ENCODE peak calls at places on chromosomes 4 and X, in eight cellular contexts. N is neural crest cell; F is HuH-7; A is A549; Q is EL; C is activated naive CD8-positive, alpha-beta T cell treated with anti-CD3 and anti-CD28 coated beads, Interleukin-2, amount 50 U/mL, for 24 hours; B is HT1080; W is fibroblast of mammary gland. E is an unnamed sample.
A peak's percentile ranks its signal among the peaks of the same experiment; 100 is the strongest.

GRCh38 chr4:147430111-147430510 is 50.8 kb upstream of the EDNRA start:
- DNase-seq in N (no peak), F (no peak), A (no peak), Q (no peak), C (no peak), B (no peak), W (peak; percentile 12), E (no peak)

GRCh38 chr4:173448919-173449641 is 50.2 kb upstream of the SCRG1 start:
- DNase-seq in N (no peak), F (no peak), A (no peak), Q (no peak), C (no peak), B (no peak), W (no peak), E (no peak)

GRCh38 chr4:23881674-23882337 is 8.0 kb downstream of the PPARGC1A start:
- DNase-seq in N (no peak), F (no peak), A (no peak), Q (no peak), C (no peak), B (no peak), W (no peak), E (no peak)

GRCh38 chr4:123349401-123350190 is 47.0 kb upstream of the SPRY1 start:
- DNase-seq in N (no peak), F (no peak), A (no peak), Q (no peak), C (no peak), B (no peak), W (no peak), E (no peak)

GRCh38 chrX:118884552-118885138 is 61.0 kb downstream of the ZCCHC12 start:
- DNase-seq in N (no peak), F (peak; percentile 34), A (no peak), Q (peak; percentile 2), C (no peak), B (no peak), W (no peak), E (no peak)

GRCh38 chr4:161419822-161420221 is 744.0 kb downstream of the FSTL5 start:
- DNase-seq in N (no peak), F (no peak), A (no peak), Q (no peak), C (no peak), B (peak; percentile 26), W (no peak), E (no peak)

GRCh38 chr4:138507527-138507926 is 265.4 kb upstream of the SLC7A11 start:
- DNase-seq in N (no peak), F (no peak), A (no peak), Q (peak; percentile 65), C (no peak), B (no peak), W (peak; percentile 23), E (no peak)

GRCh38 chr4:88077911-88078310 is 70.5 kb downstream of the PKD2 start:
- DNase-seq in N (no peak), F (no peak), A (no peak), Q (no peak), C (no peak), B (no peak), W (peak; percentile 8), E (no peak)

GRCh38 chr4:99402765-99403164 is 32.4 kb downstream of the ADH7 start:
- DNase-seq in N (no peak), F (no peak), A (no peak), Q (no peak), C (no peak), B (no peak), W (no peak), E (no peak)

GRCh38 chrX:44039556-44039955 is 66.4 kb upstream of the NDP start:
- DNase-seq in N (no peak), F (no peak), A (no peak), Q (no peak), C (no peak), B (no peak), W (no peak), E (no peak)

GRCh38 chr4:100428051-100428450 is 89.8 kb downstream of the EMCN start:
- DNase-seq in N (no peak), F (no peak), A (no peak), Q (peak; percentile 35), C (no peak), B (peak; percentile 96), W (peak; percentile 83), E (no peak)

GRCh38 chrX:42615161-42615563 is 162.8 kb downstream of the PPP1R2C start:
- DNase-seq in N (no peak), F (no peak), A (no peak), Q (peak; percentile 3), C (peak; percentile 8), B (peak; percentile 44), W (peak; percentile 4), E (peak; percentile 24)

GRCh38 chr4:81351653-81352455 is 119.9 kb downstream of the RASGEF1B start:
- DNase-seq in N (peak; percentile 63), F (peak; percentile 2), A (peak; percentile 21), Q (peak; percentile 58), C (peak; percentile 73), B (peak; percentile 27), W (peak; percentile 80), E (peak; percentile 82)

GRCh38 chrX:148037020-148037419 is 55.9 kb downstream of the FMR1NB start:
- DNase-seq in N (no peak), F (no peak), A (no peak), Q (no peak), C (no peak), B (no peak), W (no peak), E (no peak)